ENCODE peak calls at places on chromosomes 1 and 21, in seven cellular contexts. One of them, this sample, is unnamed.

GRCh38 chr1:57270926-57271698 is 152.7 kb downstream of the DAB1 start:
- DNase-seq in AG09309: no peak
- DNase-seq in GM13977: no peak
- DNase-seq in dorsolateral prefrontal cortex: no peak
- DNase-seq in lower lobe of right lung: no peak
- DNase-seq in A549: no peak
- DNase-seq in endothelial cell: no peak
- DNase-seq in this sample: no peak

GRCh38 chr1:24147194-24147593 is 4.3 kb upstream of the IL22RA1 start:
- DNase-seq in AG09309: no peak
- DNase-seq in GM13977: no peak
- DNase-seq in dorsolateral prefrontal cortex: no peak
- DNase-seq in lower lobe of right lung: no peak
- DNase-seq in A549: no peak
- DNase-seq in endothelial cell: no peak
- DNase-seq in this sample: no peak

GRCh38 chr1:173364827-173365226 is 112.3 kb upstream of the PRDX6 start:
- DNase-seq in AG09309: no peak
- DNase-seq in GM13977: no peak
- DNase-seq in dorsolateral prefrontal cortex: no peak
- DNase-seq in lower lobe of right lung: no peak
- DNase-seq in A549: no peak
- DNase-seq in endothelial cell: no peak
- DNase-seq in this sample: no peak

GRCh38 chr1:60386259-60386658 is 312.7 kb upstream of the C1orf87 start:
- DNase-seq in AG09309: no peak
- DNase-seq in GM13977: no peak
- DNase-seq in dorsolateral prefrontal cortex: no peak
- DNase-seq in lower lobe of right lung: no peak
- DNase-seq in A549: no peak
- DNase-seq in endothelial cell: no peak
- DNase-seq in this sample: no peak

GRCh38 chr1:23448846-23449245 is 24.3 kb upstream of the TCEA3 start:
- DNase-seq in AG09309: no peak
- DNase-seq in GM13977: no peak
- DNase-seq in dorsolateral prefrontal cortex: no peak
- DNase-seq in lower lobe of right lung: no peak
- DNase-seq in A549: no peak
- DNase-seq in endothelial cell: no peak
- DNase-seq in this sample: no peak

GRCh38 chr1:51839094-51839493 is 39.4 kb downstream of the NRDC start:
- DNase-seq in AG09309: no peak
- DNase-seq in GM13977: no peak
- DNase-seq in dorsolateral prefrontal cortex: no peak
- DNase-seq in lower lobe of right lung: no peak
- DNase-seq in A549: no peak
- DNase-seq in endothelial cell: no peak
- DNase-seq in this sample: no peak

GRCh38 chr1:169682077-169682476 is 29.3 kb downstream of the SELL start:
- DNase-seq in AG09309: no peak
- DNase-seq in GM13977: no peak
- DNase-seq in dorsolateral prefrontal cortex: no peak
- DNase-seq in lower lobe of right lung: no peak
- DNase-seq in A549: no peak
- DNase-seq in endothelial cell: no peak
- DNase-seq in this sample: no peak

GRCh38 chr1:160261526-160261877 is 847 bp downstream of the DCAF8 start:
- DNase-seq in AG09309: no peak
- DNase-seq in GM13977: peak
- DNase-seq in dorsolateral prefrontal cortex: no peak
- DNase-seq in lower lobe of right lung: no peak
- DNase-seq in A549: peak
- DNase-seq in endothelial cell: no peak
- DNase-seq in this sample: peak

GRCh38 chr1:235783148-235783776 is 83.4 kb downstream of the LYST start:
- DNase-seq in AG09309: peak
- DNase-seq in GM13977: no peak
- DNase-seq in dorsolateral prefrontal cortex: no peak
- DNase-seq in lower lobe of right lung: no peak
- DNase-seq in A549: peak
- DNase-seq in endothelial cell: no peak
- DNase-seq in this sample: no peak
- TF ChIP-seq CTCF in AG09309: peak
- TF ChIP-seq CTCF in GM13977: peak
- TF ChIP-seq CTCF in dorsolateral prefrontal cortex: peak
- TF ChIP-seq CTCF in lower lobe of right lung: peak
- TF ChIP-seq CTCF in A549: peak
- TF ChIP-seq CTCF in endothelial cell: peak
- TF ChIP-seq CTCF in this sample: peak

DNA sequence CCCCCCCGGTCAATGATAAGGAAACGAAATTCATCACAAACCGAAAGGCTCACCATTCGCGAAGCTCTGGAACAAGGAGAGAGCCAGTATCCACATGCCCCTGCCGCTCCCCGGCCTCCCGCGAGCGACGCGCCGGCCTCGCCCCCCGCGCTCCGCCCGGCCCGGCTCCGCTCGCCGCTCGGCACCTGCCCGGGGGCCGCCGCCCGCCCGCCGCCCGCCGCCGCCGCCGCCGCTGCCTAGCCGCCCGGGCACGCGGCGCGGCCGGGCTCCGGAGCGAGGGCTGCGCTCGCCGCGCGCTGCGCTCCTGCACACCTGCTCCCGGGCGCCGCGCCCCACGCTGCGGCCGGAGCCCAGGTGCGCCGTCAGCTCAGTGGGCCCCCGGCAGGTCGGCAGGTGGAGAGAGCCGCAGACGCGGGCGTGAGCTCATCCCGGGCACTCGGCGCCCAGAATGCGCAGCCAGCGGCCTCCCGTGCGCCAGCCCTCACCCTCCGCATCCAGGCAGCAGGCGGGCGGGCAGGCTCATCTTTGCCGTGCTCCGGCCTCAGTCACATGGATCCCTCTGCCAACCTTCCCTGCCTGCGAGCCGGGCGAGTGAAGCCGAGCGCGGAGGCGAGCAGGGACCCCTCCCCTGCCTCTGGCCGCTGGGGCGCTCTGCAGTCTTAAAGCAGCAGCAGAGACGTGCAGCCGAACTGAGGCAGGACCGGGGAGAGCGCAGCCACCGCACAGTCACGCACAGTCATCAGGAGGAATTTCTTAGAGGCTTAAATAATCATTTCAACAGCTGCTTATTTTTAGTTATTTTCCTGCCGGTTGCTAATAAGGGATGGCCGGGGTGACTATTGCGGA is at the start of gene DSCAM:
- DNase-seq in AG09309: no peak
- DNase-seq in GM13977: no peak
- DNase-seq in dorsolateral prefrontal cortex: peak
- DNase-seq in lower lobe of right lung: no peak
- DNase-seq in A549: no peak
- DNase-seq in endothelial cell: peak
- DNase-seq in this sample: no peak
- TF ChIP-seq CTCF in AG09309: no peak
- TF ChIP-seq CTCF in GM13977: no peak
- TF ChIP-seq CTCF in dorsolateral prefrontal cortex: no peak
- TF ChIP-seq CTCF in lower lobe of right lung: no peak
- TF ChIP-seq CTCF in A549: no peak
- TF ChIP-seq CTCF in endothelial cell: no peak
- TF ChIP-seq CTCF in this sample: no peak

GRCh38 chr1:201561604-201562003 is 22.7 kb downstream of the NAV1 start:
- DNase-seq in AG09309: no peak
- DNase-seq in GM13977: no peak
- DNase-seq in dorsolateral prefrontal cortex: no peak
- DNase-seq in lower lobe of right lung: no peak
- DNase-seq in A549: no peak
- DNase-seq in endothelial cell: no peak
- DNase-seq in this sample: no peak

GRCh38 chr1:201561195-201561564 is 22.3 kb downstream of the NAV1 start:
- DNase-seq in AG09309: no peak
- DNase-seq in GM13977: no peak
- DNase-seq in dorsolateral prefrontal cortex: no peak
- DNase-seq in lower lobe of right lung: no peak
- DNase-seq in A549: no peak
- DNase-seq in endothelial cell: no peak
- DNase-seq in this sample: no peak

GRCh38 chr1:201557572-201557958 is 18.6 kb downstream of the NAV1 start:
- DNase-seq in AG09309: no peak
- DNase-seq in GM13977: no peak
- DNase-seq in dorsolateral prefrontal cortex: no peak
- DNase-seq in lower lobe of right lung: peak
- DNase-seq in A549: no peak
- DNase-seq in endothelial cell: no peak
- DNase-seq in this sample: no peak

GRCh38 chr1:201560328-201561194 is 21.6 kb downstream of the NAV1 start:
- DNase-seq in AG09309: no peak
- DNase-seq in GM13977: no peak
- DNase-seq in dorsolateral prefrontal cortex: no peak
- DNase-seq in lower lobe of right lung: no peak
- DNase-seq in A549: no peak
- DNase-seq in endothelial cell: no peak
- DNase-seq in this sample: no peak

GRCh38 chr1:201559679-201560162 is 20.8 kb downstream of the NAV1 start:
- DNase-seq in AG09309: no peak
- DNase-seq in GM13977: peak
- DNase-seq in dorsolateral prefrontal cortex: peak
- DNase-seq in lower lobe of right lung: peak
- DNase-seq in A549: peak
- DNase-seq in endothelial cell: peak
- DNase-seq in this sample: peak
- TF ChIP-seq CTCF in AG09309: peak
- TF ChIP-seq CTCF in GM13977: peak
- TF ChIP-seq CTCF in dorsolateral prefrontal cortex: peak
- TF ChIP-seq CTCF in lower lobe of right lung: peak
- TF ChIP-seq CTCF in A549: peak
- TF ChIP-seq CTCF in endothelial cell: peak
- TF ChIP-seq CTCF in this sample: peak

DNA sequence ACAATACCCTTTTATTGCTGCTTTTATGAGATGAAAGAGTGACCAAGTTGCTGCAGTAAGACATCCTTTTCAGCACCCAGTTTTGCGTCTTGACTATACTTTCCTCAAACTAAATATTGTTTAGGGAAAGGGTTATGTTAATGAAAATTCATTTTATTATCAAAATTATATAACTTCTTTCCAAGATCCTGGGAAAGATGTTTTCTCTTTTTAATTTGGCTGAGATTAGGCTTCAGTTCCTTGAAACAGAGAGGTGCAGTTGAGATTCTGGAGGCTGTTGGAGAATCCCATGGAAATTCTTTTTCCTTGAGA is 91.6 kb upstream of the KCNA3 start:
- DNase-seq in AG09309: no peak
- DNase-seq in GM13977: no peak
- DNase-seq in dorsolateral prefrontal cortex: no peak
- DNase-seq in lower lobe of right lung: no peak
- DNase-seq in A549: no peak
- DNase-seq in endothelial cell: no peak
- DNase-seq in this sample: no peak
- TF ChIP-seq CTCF in AG09309: no peak
- TF ChIP-seq CTCF in GM13977: no peak
- TF ChIP-seq CTCF in dorsolateral prefrontal cortex: no peak
- TF ChIP-seq CTCF in lower lobe of right lung: peak
- TF ChIP-seq CTCF in A549: no peak
- TF ChIP-seq CTCF in endothelial cell: peak
- TF ChIP-seq CTCF in this sample: peak

GRCh38 chr21:16608209-16608830 is 878.5 kb downstream of the USP25 start:
- DNase-seq in AG09309: no peak
- DNase-seq in GM13977: no peak
- DNase-seq in dorsolateral prefrontal cortex: no peak
- DNase-seq in lower lobe of right lung: no peak
- DNase-seq in A549: peak
- DNase-seq in endothelial cell: no peak
- DNase-seq in this sample: no peak
- TF ChIP-seq CTCF in AG09309: peak
- TF ChIP-seq CTCF in GM13977: no peak
- TF ChIP-seq CTCF in dorsolateral prefrontal cortex: peak
- TF ChIP-seq CTCF in lower lobe of right lung: no peak
- TF ChIP-seq CTCF in A549: peak
- TF ChIP-seq CTCF in endothelial cell: no peak
- TF ChIP-seq CTCF in this sample: no peak